ENCODE peak calls at places on chromosomes 12 and 14, in four cellular contexts. B, H, L and Y are unnamed samples.

GRCh38 chr14:87097021-87097420 is 896.0 kb downstream of the GALC start:
- DNase-seq in L (no peak), H (no peak), B (peak), Y (peak)

GRCh38 chr12:116982721-116983502 is 72.2 kb downstream of the FBXW8 start:
- DNase-seq in B (peak), L (peak), H (no peak), Y (no peak)

GRCh38 chr12:103809154-103809553 is 31.9 kb downstream of the NT5DC3 start:
- DNase-seq in B (no peak), H (no peak), L (no peak), Y (no peak)

GRCh38 chr14:101178184-101179072 is 274.9 kb upstream of the RTL1 start:
- DNase-seq in L (no peak), B (no peak), H (no peak), Y (no peak)

GRCh38 chr12:12456637-12457036 is 99.8 kb downstream of the BORCS5 start:
- DNase-seq in H (no peak), L (peak), B (no peak), Y (no peak)

GRCh38 chr14:21092147-21093011 is 6.1 kb downstream of the ZNF219 start:
- DNase-seq in B (peak), H (peak), L (no peak), Y (no peak)

GRCh38 chr14:74425525-74426201 is 347 bp downstream of the SYNDIG1L start:
- DNase-seq in L (no peak), B (no peak), H (peak), Y (no peak)

GRCh38 chr12:122356192-122356635 is 66.3 kb downstream of the CLIP1 start:
- DNase-seq in B (peak), H (no peak), L (no peak), Y (no peak)

GRCh38 chr12:117733292-117733805 is 235.4 kb downstream of the KSR2 start:
- DNase-seq in L (no peak), B (no peak), H (no peak), Y (no peak)

GRCh38 chr12:50925342-50925651 is 27.0 kb upstream of the HIGD1C start:
- DNase-seq in L (no peak), H (no peak), B (no peak), Y (no peak)

GRCh38 chr12:31007153-31007495 is 66.5 kb upstream of the DDX11 start:
- DNase-seq in B (no peak), H (no peak), L (no peak), Y (no peak)

GRCh38 chr12:6206327-6206726 is 6.1 kb downstream of the CD9 start:
- DNase-seq in L (no peak), B (no peak), H (no peak), Y (no peak)

GRCh38 chr12:6202846-6203245 is 2.6 kb downstream of the CD9 start:
- DNase-seq in H (no peak), L (no peak), B (no peak), Y (no peak)

GRCh38 chr12:6205144-6205539 is 4.9 kb downstream of the CD9 start:
- DNase-seq in H (peak), L (no peak), B (no peak), Y (no peak)

GRCh38 chr12:6205761-6206160 is 5.6 kb downstream of the CD9 start:
- DNase-seq in B (no peak), H (peak), L (no peak), Y (no peak)

DNA sequence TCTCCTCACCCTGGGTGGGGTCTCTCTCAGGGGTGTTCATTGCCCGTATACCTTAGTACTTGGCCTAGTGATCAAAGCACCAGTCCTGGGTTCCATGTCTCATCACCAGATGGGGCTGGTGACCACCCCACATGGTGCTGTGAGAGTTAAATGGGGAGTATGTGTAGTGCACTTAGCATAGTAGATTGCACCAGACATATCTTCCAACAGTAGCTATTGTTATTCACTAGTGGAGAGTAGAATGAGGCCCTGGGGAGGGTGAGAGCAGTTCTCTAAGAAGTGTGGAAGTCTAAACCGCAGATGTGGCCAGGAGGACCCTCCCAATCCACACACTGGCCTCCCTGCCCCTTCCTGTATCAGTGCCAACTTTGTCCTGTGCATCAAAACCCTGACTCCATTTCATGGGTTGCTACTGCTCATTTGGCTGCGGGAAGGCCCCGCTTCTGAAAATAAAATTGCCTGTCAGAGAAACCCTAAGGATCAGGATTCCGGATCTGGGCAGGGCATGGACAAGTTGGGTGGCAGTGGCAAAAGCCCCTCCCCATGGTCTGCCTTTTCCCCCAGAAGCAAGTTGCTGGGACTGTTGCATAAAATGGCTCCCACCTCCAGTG is 4.4 kb downstream of the CD9 start:
- DNase-seq in B (no peak), H (peak), L (no peak), Y (no peak)
- TF ChIP-seq CTCF in B (no peak), H (no peak), L (no peak), Y (no peak)

GRCh38 chr14:65170318-65170717 is 68.0 kb upstream of the MAX start:
- DNase-seq in L (no peak), B (no peak), H (no peak), Y (no peak)
- H3K4me3 ChIP-seq in L (no peak), B (peak), H (no peak), Y (no peak)

DNA sequence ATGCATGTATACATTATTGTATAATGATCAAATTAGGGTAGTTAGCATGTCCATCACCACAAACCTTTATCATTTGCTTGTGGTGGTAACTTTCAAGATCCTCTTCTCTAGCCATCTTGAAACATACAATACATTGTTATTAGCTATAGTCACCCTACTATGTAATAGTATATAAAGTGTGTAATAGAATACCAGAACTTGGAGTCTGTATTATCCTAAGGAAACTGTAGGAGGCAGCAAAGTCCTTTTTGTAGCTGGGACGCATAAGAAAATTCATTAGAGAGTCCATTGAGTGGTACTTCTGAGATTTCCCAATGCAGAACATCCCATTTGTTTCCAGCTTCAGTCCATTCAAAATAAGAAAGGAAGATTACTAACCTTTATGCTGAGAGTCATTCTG is 325.9 kb upstream of the LRFN5 start:
- DNase-seq in L (no peak), B (no peak), H (no peak), Y (no peak)
- TF ChIP-seq CTCF in L (no peak), B (peak), H (no peak), Y (peak)

GRCh38 chr14:22837059-22837749 is 819 bp downstream of the MMP14 start:
- DNase-seq in H (peak), B (peak), L (no peak), Y (no peak)

GRCh38 chr14:22836301-22837058 is at the start of gene MMP14:
- DNase-seq in B (peak), H (peak), L (no peak), Y (no peak)

GRCh38 chr14:22838631-22839041 is 2.3 kb downstream of the MMP14 start:
- DNase-seq in L (no peak), B (peak), H (no peak), Y (no peak)

GRCh38 chr14:22839159-22839779 is 2.9 kb downstream of the MMP14 start:
- DNase-seq in H (no peak), B (peak), L (no peak), Y (no peak)

DNA sequence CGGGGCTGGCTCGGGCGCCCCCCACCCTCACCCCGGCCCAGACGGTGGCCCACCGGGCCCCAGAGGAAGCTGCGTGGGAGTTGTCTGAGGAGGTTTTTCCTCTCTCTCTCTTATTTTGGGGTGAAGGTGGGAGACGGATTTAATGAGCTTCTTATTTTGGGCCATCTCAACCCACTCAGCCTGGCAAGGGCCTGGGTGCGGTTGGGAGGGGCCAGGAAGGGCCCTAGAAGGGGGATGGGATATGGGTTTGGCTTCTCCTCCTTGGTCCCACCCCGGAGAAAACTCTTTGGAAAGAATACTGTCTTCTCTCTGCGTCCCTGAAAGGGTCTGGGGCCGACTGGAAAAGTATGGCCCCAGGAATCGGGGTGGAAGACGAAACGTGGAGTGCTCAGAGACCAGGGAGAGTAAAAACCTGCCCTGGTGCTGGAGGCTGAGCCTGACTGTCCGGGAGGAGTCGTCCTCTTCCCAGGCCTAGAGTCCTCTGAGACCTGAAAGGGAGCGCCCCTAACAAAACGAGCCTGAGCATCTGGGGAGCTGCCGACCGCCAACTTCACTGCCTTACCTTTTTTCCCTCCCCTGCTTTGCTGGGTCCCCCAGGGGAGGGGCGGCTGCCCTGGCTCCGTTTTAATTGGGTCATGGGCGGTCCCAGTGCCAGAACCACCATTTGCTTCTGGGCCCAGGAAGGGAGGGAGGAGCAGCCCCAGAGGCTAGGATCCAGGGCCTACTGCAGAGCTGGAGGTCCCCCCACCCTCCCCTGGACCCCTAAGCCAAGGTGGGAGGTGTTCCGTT is 1.6 kb downstream of the MMP14 start:
- DNase-seq in H (peak), B (peak), L (no peak), Y (no peak)
- H3K4me3 ChIP-seq in H (peak), B (peak), L (peak), Y (peak)

GRCh38 chr14:30332374-30332773 is 226.6 kb upstream of the G2E3 start:
- DNase-seq in B (no peak), L (no peak), H (no peak), Y (no peak)

GRCh38 chr14:30333934-30334333 is 225.0 kb upstream of the G2E3 start:
- DNase-seq in L (no peak), H (no peak), B (no peak), Y (peak)

GRCh38 chr14:30331030-30331429 is 227.9 kb upstream of the G2E3 start:
- DNase-seq in H (no peak), B (no peak), L (no peak), Y (no peak)

DNA sequence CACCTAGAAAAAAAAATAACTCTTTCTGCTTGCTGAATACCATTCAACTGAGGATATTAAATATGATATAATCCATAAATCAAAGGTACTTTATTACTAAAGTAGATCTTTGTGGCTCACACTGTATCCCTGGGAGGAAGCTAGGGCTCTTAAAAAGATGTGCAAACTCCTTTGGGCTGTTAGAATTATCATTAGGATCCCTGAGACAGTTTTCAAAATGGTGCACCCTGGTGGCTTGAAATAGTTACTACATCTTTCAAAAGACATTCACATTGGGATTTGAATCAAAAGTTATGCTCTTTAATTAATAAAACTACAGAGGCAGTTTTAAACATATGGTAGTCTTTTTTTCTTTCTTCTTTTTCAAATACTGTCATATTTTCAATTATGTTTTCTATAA is 228.5 kb upstream of the G2E3 start:
- DNase-seq in H (no peak), B (peak), L (no peak), Y (no peak)
- TF ChIP-seq CTCF in H (no peak), B (peak), L (peak), Y (peak)

DNA sequence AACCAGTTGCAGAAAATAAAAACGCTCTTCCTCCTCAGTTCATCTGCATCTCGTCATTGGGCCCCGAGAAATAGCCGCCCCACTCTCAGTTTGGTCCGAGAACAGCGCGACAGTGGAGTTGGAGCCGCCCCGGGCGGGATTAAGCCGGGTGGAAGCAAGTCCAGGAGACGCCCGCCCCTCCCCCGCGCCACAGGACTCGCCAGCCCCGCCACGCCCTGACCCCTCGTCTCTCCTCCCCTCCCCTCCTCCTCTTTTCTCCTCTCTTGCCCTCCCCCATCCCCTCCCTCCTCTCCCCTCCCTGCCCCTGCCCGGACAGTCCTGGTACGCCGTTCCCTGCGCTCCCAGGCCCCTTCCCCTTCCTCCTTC is 83.8 kb downstream of the TNFAIP2 start:
- DNase-seq in B (peak), L (peak), H (peak), Y (no peak)
- H3K4me3 ChIP-seq in B (peak), L (peak), H (no peak), Y (peak)